ENCODE peak calls at places on chromosome 15, in ten cellular contexts. One of them, this sample, is unnamed.

GRCh38 chr15:73794501-73795133 is 41.5 kb upstream of the INSYN1 start:
- DNase-seq in mesendoderm: no peak
- DNase-seq in heart right ventricle: no peak
- DNase-seq in dorsolateral prefrontal cortex: no peak
- DNase-seq in coronary artery: no peak
- DNase-seq in psoas muscle: no peak
- DNase-seq in AG04450: no peak
- DNase-seq in CD8-positive, alpha-beta memory T cell: no peak
- DNase-seq in fibroblast of lung: peak; percentile 14
- DNase-seq in heart left ventricle: no peak
- DNase-seq in this sample: peak; percentile 37

GRCh38 chr15:25504307-25504706 is 65.5 kb upstream of the UBE3A start:
- DNase-seq in mesendoderm: no peak
- DNase-seq in heart right ventricle: no peak
- DNase-seq in dorsolateral prefrontal cortex: no peak
- DNase-seq in coronary artery: no peak
- DNase-seq in psoas muscle: no peak
- DNase-seq in AG04450: peak; percentile 13
- DNase-seq in CD8-positive, alpha-beta memory T cell: no peak
- DNase-seq in fibroblast of lung: no peak
- DNase-seq in heart left ventricle: no peak
- DNase-seq in this sample: peak; percentile 59

GRCh38 chr15:52496776-52497470 is 31.8 kb downstream of the MYO5A start:
- DNase-seq in mesendoderm: peak; percentile 14
- DNase-seq in heart right ventricle: no peak
- DNase-seq in dorsolateral prefrontal cortex: no peak
- DNase-seq in coronary artery: no peak
- DNase-seq in psoas muscle: no peak
- DNase-seq in AG04450: no peak
- DNase-seq in CD8-positive, alpha-beta memory T cell: no peak
- DNase-seq in fibroblast of lung: peak; percentile 46
- DNase-seq in heart left ventricle: no peak
- DNase-seq in this sample: peak; percentile 34

GRCh38 chr15:22895465-22896190 is 57.2 kb downstream of the NIPA2 start:
- DNase-seq in mesendoderm: peak; percentile 85
- DNase-seq in heart right ventricle: no peak
- DNase-seq in dorsolateral prefrontal cortex: no peak
- DNase-seq in coronary artery: no peak
- DNase-seq in psoas muscle: no peak
- DNase-seq in AG04450: no peak
- DNase-seq in CD8-positive, alpha-beta memory T cell: no peak
- DNase-seq in fibroblast of lung: peak; percentile 29
- DNase-seq in heart left ventricle: no peak
- DNase-seq in this sample: peak; percentile 9

GRCh38 chr15:54082836-54083492 is 104.7 kb downstream of the UNC13C start:
- DNase-seq in mesendoderm: peak; percentile 55
- DNase-seq in heart right ventricle: no peak
- DNase-seq in dorsolateral prefrontal cortex: no peak
- DNase-seq in coronary artery: no peak
- DNase-seq in psoas muscle: no peak
- DNase-seq in AG04450: no peak
- DNase-seq in CD8-positive, alpha-beta memory T cell: no peak
- DNase-seq in fibroblast of lung: peak; percentile 10
- DNase-seq in heart left ventricle: no peak
- DNase-seq in this sample: no peak

GRCh38 chr15:34964277-34964676 is 5.3 kb downstream of the AQR start:
- DNase-seq in mesendoderm: no peak
- DNase-seq in heart right ventricle: no peak
- DNase-seq in dorsolateral prefrontal cortex: no peak
- DNase-seq in coronary artery: no peak
- DNase-seq in psoas muscle: no peak
- DNase-seq in AG04450: no peak
- DNase-seq in CD8-positive, alpha-beta memory T cell: no peak
- DNase-seq in fibroblast of lung: no peak
- DNase-seq in heart left ventricle: no peak
- DNase-seq in this sample: no peak

GRCh38 chr15:93302080-93302765 is 213.2 kb upstream of the RGMA start:
- DNase-seq in mesendoderm: no peak
- DNase-seq in heart right ventricle: no peak
- DNase-seq in dorsolateral prefrontal cortex: peak; percentile 81
- DNase-seq in coronary artery: no peak
- DNase-seq in psoas muscle: no peak
- DNase-seq in AG04450: no peak
- DNase-seq in CD8-positive, alpha-beta memory T cell: no peak
- DNase-seq in fibroblast of lung: no peak
- DNase-seq in heart left ventricle: no peak
- DNase-seq in this sample: no peak

GRCh38 chr15:95866698-95867440 is 463.6 kb upstream of the NR2F2 start:
- DNase-seq in mesendoderm: no peak
- DNase-seq in heart right ventricle: no peak
- DNase-seq in dorsolateral prefrontal cortex: no peak
- DNase-seq in coronary artery: no peak
- DNase-seq in psoas muscle: no peak
- DNase-seq in AG04450: no peak
- DNase-seq in CD8-positive, alpha-beta memory T cell: no peak
- DNase-seq in fibroblast of lung: no peak
- DNase-seq in heart left ventricle: no peak
- DNase-seq in this sample: no peak

GRCh38 chr15:40744810-40745152 is 10.3 kb downstream of the RMDN3 start:
- DNase-seq in mesendoderm: no peak
- DNase-seq in heart right ventricle: no peak
- DNase-seq in dorsolateral prefrontal cortex: no peak
- DNase-seq in coronary artery: no peak
- DNase-seq in psoas muscle: no peak
- DNase-seq in AG04450: no peak
- DNase-seq in CD8-positive, alpha-beta memory T cell: no peak
- DNase-seq in fibroblast of lung: no peak
- DNase-seq in heart left ventricle: no peak
- DNase-seq in this sample: no peak
- H3K27ac ChIP-seq in mesendoderm: no peak overlapping the region
- H3K27ac ChIP-seq in heart right ventricle: peak overlapping the region; percentile 68
- H3K27ac ChIP-seq in dorsolateral prefrontal cortex: no peak overlapping the region
- H3K27ac ChIP-seq in coronary artery: no peak overlapping the region
- H3K27ac ChIP-seq in psoas muscle: peak overlapping the region; percentile 67
- H3K27ac ChIP-seq in AG04450: no peak overlapping the region
- H3K27ac ChIP-seq in CD8-positive, alpha-beta memory T cell: peak overlapping the region; percentile 28
- H3K27ac ChIP-seq in fibroblast of lung: peak overlapping the region; percentile 51
- H3K27ac ChIP-seq in heart left ventricle: no peak overlapping the region
- H3K27ac ChIP-seq in this sample: peak overlapping the region; percentile 13

GRCh38 chr15:45186771-45187577 is 792 bp downstream of the SHF start:
- DNase-seq in mesendoderm: peak; percentile 48
- DNase-seq in heart right ventricle: no peak
- DNase-seq in dorsolateral prefrontal cortex: no peak
- DNase-seq in coronary artery: no peak
- DNase-seq in psoas muscle: no peak
- DNase-seq in AG04450: no peak
- DNase-seq in CD8-positive, alpha-beta memory T cell: no peak
- DNase-seq in fibroblast of lung: no peak
- DNase-seq in heart left ventricle: no peak
- DNase-seq in this sample: no peak

GRCh38 chr15:45185903-45186770 is 1.6 kb downstream of the SHF start:
- DNase-seq in mesendoderm: peak; percentile 50
- DNase-seq in heart right ventricle: no peak
- DNase-seq in dorsolateral prefrontal cortex: no peak
- DNase-seq in coronary artery: no peak
- DNase-seq in psoas muscle: no peak
- DNase-seq in AG04450: no peak
- DNase-seq in CD8-positive, alpha-beta memory T cell: no peak
- DNase-seq in fibroblast of lung: no peak
- DNase-seq in heart left ventricle: no peak
- DNase-seq in this sample: peak; percentile 15

GRCh38 chr15:45187578-45187893 is 230 bp downstream of the SHF start:
- DNase-seq in mesendoderm: no peak
- DNase-seq in heart right ventricle: no peak
- DNase-seq in dorsolateral prefrontal cortex: no peak
- DNase-seq in coronary artery: no peak
- DNase-seq in psoas muscle: no peak
- DNase-seq in AG04450: no peak
- DNase-seq in CD8-positive, alpha-beta memory T cell: peak; percentile 27
- DNase-seq in fibroblast of lung: no peak
- DNase-seq in heart left ventricle: no peak
- DNase-seq in this sample: no peak

GRCh38 chr15:45185069-45185779 is 2.5 kb downstream of the SHF start:
- DNase-seq in mesendoderm: no peak
- DNase-seq in heart right ventricle: no peak
- DNase-seq in dorsolateral prefrontal cortex: no peak
- DNase-seq in coronary artery: peak; percentile 63
- DNase-seq in psoas muscle: no peak
- DNase-seq in AG04450: no peak
- DNase-seq in CD8-positive, alpha-beta memory T cell: no peak
- DNase-seq in fibroblast of lung: no peak
- DNase-seq in heart left ventricle: no peak
- DNase-seq in this sample: no peak

DNA sequence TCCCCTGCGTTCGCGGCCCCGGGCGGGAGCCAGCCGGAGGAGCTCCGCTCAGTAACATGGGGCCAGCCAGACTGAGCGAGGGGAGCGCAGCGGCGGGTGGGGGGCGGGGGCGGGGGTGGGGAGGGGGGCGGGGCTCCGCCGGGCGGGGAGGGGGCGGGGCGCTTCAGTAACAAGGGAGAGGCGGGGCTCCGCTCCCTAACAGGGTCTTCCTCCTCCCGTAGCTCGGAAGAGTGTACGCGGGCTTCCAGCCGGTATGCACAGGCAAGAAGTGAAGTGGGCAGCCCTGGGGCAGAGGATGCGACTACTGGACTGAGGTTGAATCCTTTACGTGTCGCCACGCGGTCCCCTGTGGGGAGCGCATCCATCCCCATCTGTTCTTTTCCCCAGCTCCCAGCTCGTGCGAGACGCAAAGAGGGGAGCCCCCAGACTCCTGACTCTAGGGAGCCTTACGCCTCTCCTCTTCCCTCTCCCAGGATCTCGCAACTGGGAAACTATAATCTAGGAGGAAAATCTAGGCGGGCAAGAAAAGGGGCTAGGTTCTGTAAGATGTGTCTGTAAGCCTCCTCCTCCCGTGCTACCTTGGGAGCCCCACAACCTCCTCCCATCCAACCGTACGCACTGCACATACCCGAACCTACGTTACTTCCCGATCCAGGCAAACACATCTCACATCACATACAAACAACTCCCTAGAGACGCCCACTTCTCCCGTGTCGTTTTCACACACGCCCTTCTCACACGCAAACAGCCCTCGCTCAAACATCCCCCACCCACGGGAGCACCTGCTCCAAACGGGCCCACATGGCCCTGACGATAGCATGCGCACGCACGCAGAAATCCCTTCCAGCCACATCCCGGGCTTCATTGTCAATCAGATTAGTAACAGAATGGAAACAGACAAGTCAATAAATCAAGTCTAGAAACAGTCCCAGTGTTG is at the start of gene SHF:
- DNase-seq in mesendoderm: peak; percentile 66
- DNase-seq in heart right ventricle: peak; percentile 64
- DNase-seq in dorsolateral prefrontal cortex: peak; percentile 66
- DNase-seq in coronary artery: no peak
- DNase-seq in psoas muscle: peak; percentile 57
- DNase-seq in AG04450: peak; percentile 21
- DNase-seq in CD8-positive, alpha-beta memory T cell: peak; percentile 44
- DNase-seq in fibroblast of lung: peak; percentile 33
- DNase-seq in heart left ventricle: peak; percentile 79
- DNase-seq in this sample: peak; percentile 18
- H3K4me3 ChIP-seq in mesendoderm: peak within 1 kb of the TSS; percentile 69
- H3K4me3 ChIP-seq in heart right ventricle: peak within 1 kb of the TSS; percentile 72
- H3K4me3 ChIP-seq in dorsolateral prefrontal cortex: peak within 1 kb of the TSS; percentile 76
- H3K4me3 ChIP-seq in coronary artery: peak within 1 kb of the TSS; percentile 90
- H3K4me3 ChIP-seq in psoas muscle: peak within 1 kb of the TSS; percentile 80
- H3K4me3 ChIP-seq in AG04450: peak within 1 kb of the TSS; percentile 76
- H3K4me3 ChIP-seq in CD8-positive, alpha-beta memory T cell: peak within 1 kb of the TSS; percentile 65
- H3K4me3 ChIP-seq in fibroblast of lung: peak within 1 kb of the TSS; percentile 46
- H3K4me3 ChIP-seq in heart left ventricle: peak within 1 kb of the TSS; percentile 72
- H3K4me3 ChIP-seq in this sample: peak within 1 kb of the TSS; percentile 69

GRCh38 chr15:80482686-80483085 is 78.5 kb downstream of the ARNT2 start:
- DNase-seq in mesendoderm: no peak
- DNase-seq in heart right ventricle: no peak
- DNase-seq in dorsolateral prefrontal cortex: no peak
- DNase-seq in coronary artery: no peak
- DNase-seq in psoas muscle: no peak
- DNase-seq in AG04450: no peak
- DNase-seq in CD8-positive, alpha-beta memory T cell: no peak
- DNase-seq in fibroblast of lung: no peak
- DNase-seq in heart left ventricle: no peak
- DNase-seq in this sample: peak; percentile 75

GRCh38 chr15:80484312-80484981 is 80.3 kb downstream of the ARNT2 start:
- DNase-seq in mesendoderm: no peak
- DNase-seq in heart right ventricle: no peak
- DNase-seq in dorsolateral prefrontal cortex: no peak
- DNase-seq in coronary artery: no peak
- DNase-seq in psoas muscle: no peak
- DNase-seq in AG04450: no peak
- DNase-seq in CD8-positive, alpha-beta memory T cell: no peak
- DNase-seq in fibroblast of lung: peak; percentile 83
- DNase-seq in heart left ventricle: no peak
- DNase-seq in this sample: peak; percentile 32

GRCh38 chr15:80483656-80484055 is 79.5 kb downstream of the ARNT2 start:
- DNase-seq in mesendoderm: no peak
- DNase-seq in heart right ventricle: no peak
- DNase-seq in dorsolateral prefrontal cortex: no peak
- DNase-seq in coronary artery: no peak
- DNase-seq in psoas muscle: no peak
- DNase-seq in AG04450: no peak
- DNase-seq in CD8-positive, alpha-beta memory T cell: no peak
- DNase-seq in fibroblast of lung: peak; percentile 85
- DNase-seq in heart left ventricle: no peak
- DNase-seq in this sample: no peak

GRCh38 chr15:80487884-80488283 is 83.7 kb downstream of the ARNT2 start:
- DNase-seq in mesendoderm: no peak
- DNase-seq in heart right ventricle: no peak
- DNase-seq in dorsolateral prefrontal cortex: no peak
- DNase-seq in coronary artery: no peak
- DNase-seq in psoas muscle: no peak
- DNase-seq in AG04450: no peak
- DNase-seq in CD8-positive, alpha-beta memory T cell: no peak
- DNase-seq in fibroblast of lung: no peak
- DNase-seq in heart left ventricle: no peak
- DNase-seq in this sample: no peak

GRCh38 chr15:80485370-80486164 is 81.4 kb downstream of the ARNT2 start:
- DNase-seq in mesendoderm: no peak
- DNase-seq in heart right ventricle: no peak
- DNase-seq in dorsolateral prefrontal cortex: no peak
- DNase-seq in coronary artery: no peak
- DNase-seq in psoas muscle: no peak
- DNase-seq in AG04450: no peak
- DNase-seq in CD8-positive, alpha-beta memory T cell: no peak
- DNase-seq in fibroblast of lung: no peak
- DNase-seq in heart left ventricle: no peak
- DNase-seq in this sample: no peak
- H3K27ac ChIP-seq in mesendoderm: no peak overlapping the region
- H3K27ac ChIP-seq in heart right ventricle: no peak overlapping the region
- H3K27ac ChIP-seq in dorsolateral prefrontal cortex: no peak overlapping the region
- H3K27ac ChIP-seq in coronary artery: no peak overlapping the region
- H3K27ac ChIP-seq in psoas muscle: no peak overlapping the region
- H3K27ac ChIP-seq in AG04450: peak overlapping the region; percentile 55
- H3K27ac ChIP-seq in CD8-positive, alpha-beta memory T cell: no peak overlapping the region
- H3K27ac ChIP-seq in fibroblast of lung: peak overlapping the region; percentile 64
- H3K27ac ChIP-seq in heart left ventricle: no peak overlapping the region
- H3K27ac ChIP-seq in this sample: no peak overlapping the region

DNA sequence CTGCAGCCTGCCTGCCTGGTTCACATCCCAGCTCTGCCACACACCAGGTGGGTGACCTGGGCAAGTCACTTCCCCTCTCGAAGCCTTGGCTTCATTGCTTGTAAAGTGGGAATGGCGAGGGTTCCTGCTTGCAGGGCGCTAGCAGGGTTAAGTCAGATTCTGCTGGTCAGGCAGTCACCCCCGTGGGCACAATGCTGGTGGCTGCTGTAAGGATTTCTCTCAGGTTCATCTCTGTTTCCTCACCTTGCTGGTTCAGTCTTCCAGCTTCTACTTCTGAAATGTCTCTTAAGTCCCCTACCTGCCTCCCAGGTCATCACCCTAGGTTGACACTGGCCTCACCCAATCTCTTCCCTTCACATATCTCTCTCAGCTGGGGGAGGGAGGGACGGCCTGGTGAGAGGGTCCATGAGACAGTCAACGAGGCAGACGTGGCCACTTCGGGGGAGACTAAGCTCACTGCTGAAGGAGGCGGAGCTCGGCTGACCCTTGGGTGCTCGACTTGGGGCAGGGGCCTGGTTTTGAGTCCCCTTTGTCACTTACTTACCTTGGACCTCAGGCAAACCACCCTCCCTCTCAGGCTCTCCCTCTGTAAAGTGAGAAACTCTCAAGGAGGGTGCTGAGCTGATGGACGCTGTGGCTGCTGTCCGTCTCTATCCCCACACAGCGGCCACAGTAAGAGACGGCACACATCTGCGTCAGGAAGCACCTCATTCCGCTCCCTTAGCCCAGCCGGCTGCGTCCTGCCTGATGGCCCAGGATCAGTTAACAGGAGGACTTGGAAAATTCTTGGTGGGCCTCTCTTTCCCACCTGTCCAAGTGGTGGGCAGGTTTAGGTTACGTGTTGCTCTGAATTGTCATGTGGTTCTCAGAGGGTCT is 11.4 kb downstream of the CTSH start:
- DNase-seq in mesendoderm: no peak
- DNase-seq in heart right ventricle: no peak
- DNase-seq in dorsolateral prefrontal cortex: no peak
- DNase-seq in coronary artery: no peak
- DNase-seq in psoas muscle: no peak
- DNase-seq in AG04450: no peak
- DNase-seq in CD8-positive, alpha-beta memory T cell: no peak
- DNase-seq in fibroblast of lung: no peak
- DNase-seq in heart left ventricle: no peak
- DNase-seq in this sample: no peak
- H3K4me3 ChIP-seq in mesendoderm: no peak overlapping the region
- H3K4me3 ChIP-seq in heart right ventricle: no peak overlapping the region
- H3K4me3 ChIP-seq in dorsolateral prefrontal cortex: no peak overlapping the region
- H3K4me3 ChIP-seq in coronary artery: peak overlapping the region; percentile 54
- H3K4me3 ChIP-seq in psoas muscle: no peak overlapping the region
- H3K4me3 ChIP-seq in AG04450: no peak overlapping the region
- H3K4me3 ChIP-seq in CD8-positive, alpha-beta memory T cell: no peak overlapping the region
- H3K4me3 ChIP-seq in fibroblast of lung: no peak overlapping the region
- H3K4me3 ChIP-seq in heart left ventricle: no peak overlapping the region
- H3K4me3 ChIP-seq in this sample: no peak overlapping the region

This sample was measured in astrocyte.